ENCODE peak calls at places on chromosomes 4 and X, in five cellular contexts. Q is CD4-positive, alpha-beta T cell; N is CD4-positive, alpha-beta memory T cell; G is pancreas; R is testis. A is an unnamed sample.

GRCh38 chrX:7904557-7904956 is 22.7 kb downstream of the PNPLA4 start:
- DNase-seq in N (no peak), Q (no peak), R (no peak), G (no peak), A (no peak)

GRCh38 chr4:5753366-5753765 is 42.4 kb downstream of the EVC start:
- DNase-seq in Q (no peak), N (no peak), R (no peak), G (no peak), A (no peak)

GRCh38 chr4:62394751-62395150 is 1194.6 kb downstream of the ADGRL3 start:
- DNase-seq in Q (no peak), N (no peak), G (no peak), R (no peak), A (no peak)

GRCh38 chr4:4655011-4655410 is 113.2 kb upstream of the STX18 start:
- DNase-seq in G (no peak), N (no peak), Q (no peak), R (no peak), A (no peak)

GRCh38 chrX:55907968-55908607 is 190.5 kb downstream of the RRAGB start:
- DNase-seq in N (peak), R (peak), G (peak), Q (peak), A (peak)

GRCh38 chrX:126723881-126724280 is 95.6 kb upstream of the PRR32 start:
- DNase-seq in G (no peak), R (no peak), Q (no peak), N (no peak), A (no peak)

GRCh38 chr4:67087897-67088296 is 457.4 kb downstream of the CENPC start:
- DNase-seq in N (no peak), Q (no peak), G (no peak), R (peak), A (peak)

GRCh38 chr4:128823025-128823661 is 13.6 kb downstream of the JADE1 start:
- DNase-seq in N (no peak), Q (no peak), R (no peak), G (no peak), A (peak)

GRCh38 chrX:46626566-46626965 is 53.0 kb downstream of the CHST7 start:
- DNase-seq in G (no peak), N (peak), Q (no peak), R (no peak), A (peak)

GRCh38 chr4:148182230-148182928 is 259.8 kb downstream of the NR3C2 start:
- DNase-seq in R (no peak), N (no peak), Q (no peak), G (no peak), A (no peak)

GRCh38 chrX:37423864-37424569 is 74.9 kb downstream of the PRRG1 start:
- DNase-seq in R (no peak), N (no peak), G (no peak), Q (no peak), A (peak)

GRCh38 chr4:153573881-153574807 is 108.0 kb downstream of the TMEM131L start:
- DNase-seq in N (peak), Q (peak), G (no peak), R (peak), A (peak)

GRCh38 chr4:141900841-141901240 is 264.5 kb downstream of the IL15 start:
- DNase-seq in N (no peak), G (no peak), Q (no peak), R (no peak), A (no peak)

GRCh38 chrX:130575831-130576404 is 174.1 kb downstream of the RBMX2 start:
- DNase-seq in R (peak), G (peak), N (no peak), Q (no peak), A (peak)

GRCh38 chrX:96407043-96407442 is 277.6 kb upstream of the DIAPH2 start:
- DNase-seq in N (no peak), R (peak), G (no peak), Q (no peak), A (no peak)

GRCh38 chrX:11437642-11438379 is 144.6 kb downstream of the AMELX start:
- DNase-seq in G (no peak), Q (no peak), N (no peak), R (no peak), A (peak)

GRCh38 chr4:104294811-104295210 is 199.9 kb downstream of the CXXC4 start:
- DNase-seq in Q (no peak), N (no peak), R (no peak), G (no peak), A (no peak)

GRCh38 chrX:100946521-100946920 is 17.8 kb upstream of the XKRX start:
- DNase-seq in G (no peak), N (no peak), Q (no peak), R (no peak), A (no peak)

GRCh38 chr4:125704726-125705125 is 390.0 kb downstream of the FAT4 start:
- DNase-seq in R (no peak), N (no peak), G (no peak), Q (no peak), A (peak)

GRCh38 chr4:7629855-7630254 is 195.1 kb upstream of the PSAPL1 start:
- DNase-seq in N (no peak), Q (no peak), R (no peak), G (peak), A (no peak)

GRCh38 chr4:105900541-105900940 is 5.3 kb downstream of the NPNT start:
- DNase-seq in Q (no peak), G (no peak), R (no peak), N (no peak), A (no peak)

GRCh38 chr4:120843840-120844527 is 78.5 kb downstream of the PRDM5 start:
- DNase-seq in G (no peak), N (no peak), Q (no peak), R (peak), A (peak)

GRCh38 chrX:23372220-23372902 is 37.7 kb downstream of the PTCHD1 start:
- DNase-seq in R (no peak), G (no peak), Q (no peak), N (no peak), A (no peak)

GRCh38 chrX:23570674-23571343 is 96.5 kb upstream of the PRDX4 start:
- DNase-seq in N (no peak), Q (no peak), G (no peak), R (no peak), A (no peak)

GRCh38 chr4:165355900-165356300 is 22.9 kb upstream of the CPE start:
- DNase-seq in R (peak), N (no peak), G (no peak), Q (no peak), A (peak)

GRCh38 chr4:54230479-54231418 is 1.7 kb downstream of the PDGFRA start:
- DNase-seq in R (peak), N (no peak), G (peak), Q (no peak), A (no peak)

GRCh38 chrX:41192880-41193279 is 107.6 kb downstream of the USP9X start:
- DNase-seq in N (no peak), R (no peak), G (no peak), Q (no peak), A (no peak)
- H3K27ac ChIP-seq in N (no peak), R (no peak), G (no peak), Q (no peak), A (no peak)

DNA sequence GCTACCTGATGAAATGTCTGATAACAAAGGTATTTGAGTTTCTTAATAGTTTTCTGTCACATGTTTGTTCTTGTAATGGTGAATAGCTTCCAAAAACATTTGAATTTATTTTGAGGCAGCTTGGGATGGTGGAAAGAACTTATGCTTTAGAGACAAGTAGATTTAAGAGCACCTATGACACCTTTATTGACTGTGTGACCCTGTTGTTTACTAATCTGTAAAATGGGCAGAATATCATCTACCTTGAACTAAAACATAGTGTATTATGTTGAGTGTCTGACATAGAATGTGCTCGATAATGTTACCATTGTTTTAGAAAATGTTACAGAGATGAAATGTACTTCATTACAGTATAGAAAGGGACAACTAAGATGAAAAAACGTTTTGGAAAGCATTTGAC is 24.9 kb downstream of the STAG2 start:
- DNase-seq in G (no peak), N (no peak), Q (no peak), R (no peak), A (no peak)
- H3K27ac ChIP-seq in G (no peak), N (no peak), Q (no peak), R (no peak), A (no peak)

GRCh38 chr4:2937986-2938385 is 25.2 kb downstream of the NOP14 start:
- DNase-seq in G (no peak), R (peak), N (no peak), Q (no peak), A (no peak)
- H3K27ac ChIP-seq in G (no peak), R (no peak), N (peak), Q (no peak), A (no peak)

GRCh38 chr4:16025268-16025667 is 58.6 kb downstream of the PROM1 start:
- DNase-seq in R (no peak), N (no peak), Q (no peak), G (no peak), A (no peak)
- H3K27ac ChIP-seq in R (no peak), N (no peak), Q (no peak), G (no peak), A (no peak)

GRCh38 chrX:73964607-73965006 is 339.4 kb upstream of the ZCCHC13 start:
- DNase-seq in Q (no peak), N (no peak), G (no peak), R (no peak), A (no peak)
- H3K27ac ChIP-seq in Q (no peak), N (no peak), G (no peak), R (no peak), A (no peak)

GRCh38 chrX:14028473-14028872 is 1.2 kb downstream of the GEMIN8 start:
- DNase-seq in G (no peak), N (no peak), R (no peak), Q (no peak), A (no peak)

GRCh38 chrX:14029039-14029424 is 660 bp downstream of the GEMIN8 start:
- DNase-seq in N (no peak), R (no peak), Q (no peak), G (no peak), A (peak)

GRCh38 chrX:14027511-14028019 is 2.1 kb downstream of the GEMIN8 start:
- DNase-seq in Q (no peak), R (no peak), G (no peak), N (no peak), A (peak)

GRCh38 chrX:14027031-14027430 is 2.7 kb downstream of the GEMIN8 start:
- DNase-seq in G (no peak), R (peak), N (peak), Q (peak), A (no peak)

DNA sequence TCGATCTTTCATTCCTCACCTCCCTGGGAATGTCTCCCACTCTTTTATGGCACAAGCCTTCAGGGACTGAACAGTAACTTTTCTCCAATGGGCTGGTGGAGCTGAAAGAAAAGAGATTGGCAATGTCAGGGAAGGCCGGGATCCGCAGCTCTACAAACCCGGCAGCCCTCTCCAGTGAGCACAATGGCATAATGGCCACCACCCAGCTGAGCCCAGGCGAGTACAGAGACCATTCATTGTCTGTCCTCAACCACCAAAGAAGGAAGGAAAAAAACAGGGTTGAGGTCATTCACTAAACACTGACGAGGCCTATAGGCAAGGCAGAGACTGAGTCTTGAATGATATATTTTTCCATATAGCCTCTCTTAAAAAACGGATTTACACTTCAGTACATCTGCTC is 3.6 kb downstream of the GEMIN8 start:
- DNase-seq in N (no peak), G (no peak), R (no peak), Q (no peak), A (no peak)
- H3K27ac ChIP-seq in N (no peak), G (no peak), R (no peak), Q (no peak), A (no peak)

DNA sequence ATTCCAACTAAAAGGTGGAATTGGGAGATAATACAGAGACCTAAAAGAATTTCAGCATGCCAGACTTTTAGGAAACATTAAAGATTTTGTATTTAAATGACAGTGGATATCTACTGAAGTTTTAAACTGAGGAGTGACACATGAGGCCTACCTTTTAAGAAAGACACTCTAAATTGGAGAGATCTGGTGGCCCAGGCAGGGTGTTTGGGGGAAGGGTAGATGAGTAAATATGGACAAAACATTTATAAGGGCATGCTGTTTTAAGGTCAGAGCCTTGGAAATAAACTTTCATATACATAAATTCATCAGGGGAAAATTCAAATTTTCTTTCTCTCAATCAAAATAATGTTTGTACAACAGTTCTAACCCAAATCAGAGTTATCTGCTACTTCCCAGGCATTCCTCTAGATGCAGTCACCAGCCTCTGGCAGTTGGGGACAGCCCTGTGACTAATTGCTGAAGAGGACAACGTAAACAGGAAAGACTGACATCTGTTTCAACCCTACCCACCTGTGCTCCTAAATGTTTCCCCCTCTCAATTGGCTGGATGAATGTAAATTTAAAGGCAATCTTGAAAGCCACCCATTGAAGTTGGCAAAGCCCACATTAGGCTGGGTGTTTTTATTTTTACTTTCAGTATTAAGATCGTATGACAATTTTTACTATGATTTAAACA is 1646.9 kb upstream of the ADGRL3 start:
- DNase-seq in Q (no peak), N (no peak), R (no peak), G (no peak), A (no peak)
- H3K27ac ChIP-seq in Q (no peak), N (no peak), R (no peak), G (no peak), A (no peak)

A was measured in A673.